ENCODE peak calls at places on chromosomes 11 and 22, in eight cellular contexts. J is NCI-H1105, E is SK-N-SH, H is BJ, A is NCI-H1694 treated with DMSO at 0.1 percent for 48 hours, L is RPMI8226, Z is A549, U is endodermal cell. K is an unnamed sample.

GRCh38 chr11:14300661-14301304 is 58.2 kb downstream of the RRAS2 start:
- DNase-seq in J (peak), E (peak), H (no peak), A (peak), L (peak), Z (peak), U (peak), K (no peak)

GRCh38 chr11:116990811-116991210 is 107.4 kb downstream of the SIK3 start:
- DNase-seq in J (no peak), E (no peak), H (no peak), A (no peak), L (no peak), Z (no peak), U (no peak), K (no peak)

GRCh38 chr11:121152764-121153163 is 51.7 kb downstream of the TECTA start:
- DNase-seq in J (peak), E (no peak), H (no peak), A (peak), L (no peak), Z (no peak), U (peak), K (no peak)

GRCh38 chr11:11946878-11947277 is 61.5 kb downstream of the DKK3 start:
- DNase-seq in J (no peak), E (no peak), H (no peak), A (no peak), L (no peak), Z (no peak), U (no peak), K (no peak)

GRCh38 chr22:37680191-37680851 is 4.9 kb downstream of the LGALS1 start:
- DNase-seq in J (no peak), E (no peak), H (no peak), A (no peak), L (no peak), Z (no peak), U (no peak), K (no peak)

GRCh38 chr11:34654491-34655334 is 33.8 kb downstream of the EHF start:
- DNase-seq in J (no peak), E (no peak), H (peak), A (no peak), L (no peak), Z (peak), U (peak), K (no peak)

GRCh38 chr22:44424867-44425351 is 73.1 kb downstream of the RTL6 start:
- DNase-seq in J (no peak), E (peak), H (no peak), A (no peak), L (peak), Z (no peak), U (peak), K (no peak)

GRCh38 chr22:37328017-37328416 is 45.7 kb downstream of the CYTH4 start:
- DNase-seq in J (no peak), E (no peak), H (peak), A (no peak), L (no peak), Z (peak), U (no peak), K (no peak)

GRCh38 chr11:63817758-63818498 is 4.7 kb downstream of the SPINDOC start:
- DNase-seq in J (no peak), E (no peak), H (no peak), A (no peak), L (no peak), Z (no peak), U (no peak), K (no peak)

GRCh38 chr11:61068581-61068980 is 33.7 kb upstream of the CD5 start:
- DNase-seq in J (no peak), E (no peak), H (no peak), A (no peak), L (no peak), Z (no peak), U (peak), K (no peak)

GRCh38 chr11:69463181-69463891 is 18.1 kb upstream of the LINC01488 start:
- DNase-seq in J (no peak), E (peak), H (no peak), A (no peak), L (peak), Z (peak), U (no peak), K (no peak)

GRCh38 chr11:12441081-12441801 is 63.9 kb downstream of the PARVA start:
- DNase-seq in J (no peak), E (no peak), H (no peak), A (no peak), L (no peak), Z (no peak), U (no peak), K (no peak)

K was measured in type B pancreatic cell.